ENCODE peak calls at places on chromosomes 13 and 19, in seven cellular contexts. E is heart left ventricle; Q is stimulated activated effector memory CD8-positive, alpha-beta T cell treated with anti-CD3 and anti-CD28 coated beads, Interleukin-12 subunit alpha, Interleukin-12 subunit beta, amount 100 ng/mL, for 72 hours; J is stimulated activated CD8-positive, alpha-beta memory T cell treated with anti-CD3 and anti-CD28 coated beads, Interleukin-15, amount 100 ng/mL, for 24 hours; X is mesenteric fat pad; U is NCI-H1417; F is stimulated activated CD4-positive, alpha-beta T cell treated with anti-CD3 and anti-CD28 coated beads, Interleukin-1b, Interleukin-23, amount 100 ng/mL, for 24 hours. B is an unnamed sample.

GRCh38 chr13:26971990-26972888 is 199.4 kb downstream of the USP12 start:
- DNase-seq in E (no peak), Q (peak), J (no peak), X (no peak), U (peak), F (peak), B (no peak)

GRCh38 chr13:91805605-91806004 is 407.2 kb downstream of the GPC5 start:
- DNase-seq in E (no peak), Q (no peak), J (no peak), X (no peak), U (no peak), F (no peak), B (no peak)

GRCh38 chr13:27980280-27980998 is 8.1 kb downstream of the URAD start:
- DNase-seq in E (no peak), Q (no peak), J (no peak), X (no peak), U (no peak), F (no peak), B (no peak)

GRCh38 chr19:14073232-14073924 is 792 bp downstream of the MISP3 start:
- DNase-seq in E (peak), Q (peak), J (peak), X (no peak), U (peak), F (peak), B (peak)

GRCh38 chr19:10748924-10749434 is 31.1 kb downstream of the DNM2 start:
- DNase-seq in E (peak), Q (no peak), J (no peak), X (no peak), U (no peak), F (no peak), B (no peak)

GRCh38 chr13:37118002-37118401 is 12.5 kb upstream of the CSNK1A1L start:
- DNase-seq in E (peak), Q (no peak), J (no peak), X (no peak), U (no peak), F (no peak), B (no peak)

GRCh38 chr13:54373211-54373610 is 1344.6 kb downstream of the OLFM4 start:
- DNase-seq in E (no peak), Q (no peak), J (no peak), X (no peak), U (no peak), F (no peak), B (no peak)

GRCh38 chr19:29751932-29752331 is 36.9 kb upstream of the C19orf12 start:
- DNase-seq in E (no peak), Q (no peak), J (no peak), X (no peak), U (no peak), F (no peak), B (no peak)

GRCh38 chr13:41075034-41075433 is 13.7 kb downstream of the WBP4 start:
- DNase-seq in E (no peak), Q (no peak), J (no peak), X (no peak), U (peak), F (no peak), B (no peak)

GRCh38 chr13:103859952-103860351 is 793.7 kb upstream of the SLC10A2 start:
- DNase-seq in E (no peak), Q (no peak), J (no peak), X (no peak), U (no peak), F (no peak), B (no peak)

GRCh38 chr13:27919934-27920676 is at the start of gene PDX1:
- DNase-seq in E (no peak), Q (no peak), J (no peak), X (no peak), U (no peak), F (no peak), B (no peak)

GRCh38 chr13:96898855-96899254 is 95.4 kb downstream of the OXGR1 start:
- DNase-seq in E (no peak), Q (no peak), J (no peak), X (no peak), U (no peak), F (no peak), B (peak)

GRCh38 chr13:100660761-100661160 is 13.8 kb downstream of the TMTC4 start:
- DNase-seq in E (no peak), Q (no peak), J (no peak), X (no peak), U (no peak), F (no peak), B (no peak)

GRCh38 chr13:42039457-42039945 is 8.9 kb upstream of the DGKH start:
- DNase-seq in E (no peak), Q (no peak), J (no peak), X (no peak), U (no peak), F (no peak), B (no peak)

GRCh38 chr13:24218320-24218719 is 57.8 kb downstream of the SPATA13 start:
- DNase-seq in E (no peak), Q (no peak), J (no peak), X (no peak), U (no peak), F (no peak), B (no peak)

GRCh38 chr13:75829874-75830273 is 193.7 kb downstream of the LMO7 start:
- DNase-seq in E (no peak), Q (no peak), J (no peak), X (no peak), U (no peak), F (no peak), B (no peak)

GRCh38 chr13:51249767-51250741 is 27.9 kb downstream of the FAM124A start:
- DNase-seq in E (no peak), Q (peak), J (no peak), X (no peak), U (no peak), F (no peak), B (no peak)

GRCh38 chr13:20363604-20364003 is 131.5 kb upstream of the GJB6 start:
- DNase-seq in E (no peak), Q (no peak), J (no peak), X (no peak), U (no peak), F (no peak), B (no peak)

GRCh38 chr13:113539822-113540221 is 44.7 kb upstream of the TFDP1 start:
- DNase-seq in E (peak), Q (no peak), J (no peak), X (no peak), U (no peak), F (no peak), B (no peak)

GRCh38 chr13:94661396-94661795 is 50.9 kb downstream of the SOX21 start:
- DNase-seq in E (no peak), Q (no peak), J (no peak), X (no peak), U (no peak), F (no peak), B (no peak)

GRCh38 chr19:3142292-3142670 is 6.4 kb downstream of the GNA15 start:
- DNase-seq in E (peak), Q (no peak), J (no peak), X (no peak), U (no peak), F (peak), B (no peak)

GRCh38 chr19:18349524-18350128 is 9.2 kb downstream of the PGPEP1 start:
- DNase-seq in E (peak), Q (no peak), J (no peak), X (no peak), U (peak), F (peak), B (no peak)

GRCh38 chr13:90872491-90873025 is 474.9 kb upstream of the MIR17HG start:
- DNase-seq in E (no peak), Q (no peak), J (no peak), X (no peak), U (no peak), F (no peak), B (no peak)

GRCh38 chr19:49462492-49462891 is 9.5 kb downstream of the ALDH16A1 start:
- DNase-seq in E (no peak), Q (no peak), J (no peak), X (no peak), U (no peak), F (no peak), B (no peak)

GRCh38 chr13:20401958-20402856 is 123.5 kb downstream of the CRYL1 start:
- DNase-seq in E (no peak), Q (no peak), J (no peak), X (peak), U (no peak), F (no peak), B (no peak)

GRCh38 chr19:39218230-39219007 is 14.4 kb upstream of the SYCN start:
- DNase-seq in E (no peak), Q (no peak), J (no peak), X (no peak), U (no peak), F (no peak), B (no peak)

B was measured in occipital lobe.